ENCODE peak calls at places on chromosome 4, in ten cellular contexts. M is T-helper 2 cell; R is NCI-H460; S is GF-D8; D is naive thymus-derived CD8-positive, alpha-beta T cell; V is HT1080; Y is RWPE2; T is fibroblast of lung; I is ascending aorta; F is CD4-positive, alpha-beta T cell. E is an unnamed sample.

GRCh38 chr4:148056879-148057278 is 325.0 kb downstream of the ARHGAP10 start:
- DNase-seq in M (peak), R (peak), S (peak), D (peak), V (peak), Y (no peak), T (peak), I (peak), F (peak), E (peak)

GRCh38 chr4:68906238-68907137 is 45.1 kb downstream of the UGT2A3 start:
- DNase-seq in M (no peak), R (no peak), S (no peak), D (no peak), V (no peak), Y (no peak), T (peak), I (no peak), F (no peak), E (peak)

GRCh38 chr4:172344266-172344772 is 531.1 kb downstream of the GALNTL6 start:
- DNase-seq in M (no peak), R (no peak), S (no peak), D (no peak), V (no peak), Y (no peak), T (no peak), I (no peak), F (no peak), E (no peak)

GRCh38 chr4:41256131-41256739 is 493 bp upstream of the UCHL1 start:
- DNase-seq in M (no peak), R (peak), S (no peak), D (no peak), V (no peak), Y (no peak), T (peak), I (no peak), F (no peak), E (peak)

GRCh38 chr4:48742412-48742811 is 37.7 kb downstream of the FRYL start:
- DNase-seq in M (no peak), R (no peak), S (no peak), D (no peak), V (no peak), Y (no peak), T (peak), I (no peak), F (no peak), E (peak)

GRCh38 chr4:82621212-82621611 is 59.4 kb upstream of the TMEM150C start:
- DNase-seq in M (no peak), R (no peak), S (no peak), D (no peak), V (no peak), Y (no peak), T (no peak), I (no peak), F (no peak), E (no peak)

GRCh38 chr4:83201761-83202160 is 82.8 kb downstream of the COQ2 start:
- DNase-seq in M (no peak), R (no peak), S (no peak), D (no peak), V (no peak), Y (no peak), T (no peak), I (no peak), F (no peak), E (no peak)

GRCh38 chr4:182628540-182628939 is 288.6 kb downstream of the DCTD start:
- DNase-seq in M (no peak), R (no peak), S (no peak), D (no peak), V (no peak), Y (no peak), T (no peak), I (no peak), F (no peak), E (no peak)

GRCh38 chr4:10371869-10372471 is 85.3 kb downstream of the ZNF518B start:
- DNase-seq in M (no peak), R (no peak), S (no peak), D (no peak), V (peak), Y (no peak), T (no peak), I (no peak), F (no peak), E (no peak)

GRCh38 chr4:52076731-52077130 is 25.6 kb downstream of the SPATA18 start:
- DNase-seq in M (no peak), R (no peak), S (no peak), D (no peak), V (no peak), Y (no peak), T (peak), I (no peak), F (no peak), E (no peak)

GRCh38 chr4:92304636-92305035 is 870 bp downstream of the GRID2 start:
- DNase-seq in M (no peak), R (no peak), S (no peak), D (no peak), V (no peak), Y (no peak), T (no peak), I (no peak), F (no peak), E (no peak)

GRCh38 chr4:48343531-48343930 is 2.2 kb downstream of the SLAIN2 start:
- DNase-seq in M (no peak), R (no peak), S (no peak), D (no peak), V (no peak), Y (no peak), T (peak), I (no peak), F (no peak), E (no peak)

GRCh38 chr4:102606846-102607440 is 105.8 kb downstream of the NFKB1 start:
- DNase-seq in M (no peak), R (no peak), S (no peak), D (no peak), V (no peak), Y (no peak), T (no peak), I (no peak), F (no peak), E (no peak)

GRCh38 chr4:125710766-125711165 is 396.0 kb downstream of the FAT4 start:
- DNase-seq in M (no peak), R (no peak), S (no peak), D (no peak), V (no peak), Y (no peak), T (no peak), I (no peak), F (no peak), E (no peak)